ENCODE peak calls at places on chromosomes 5 and 9, in ten cellular contexts. Y is left ventricle myocardium inferior; M is Karpas-422; N is psoas muscle; G is IMR-90; T is HepG2; I is CD8-positive, alpha-beta T cell; L is aorta; U is Panc1; P is fibroblast of lung. C is an unnamed sample. For H3K36me3, the result is how much of the 10 kb centered on the place peaks cover.

GRCh38 chr5:176474476-176474875 is 26.3 kb downstream of the FAF2 start:
- DNase-seq in Y (no peak), M (no peak), N (no peak), G (peak), T (no peak), I (no peak), L (no peak), U (no peak), P (peak), C (no peak)

GRCh38 chr9:132242621-132243155 is 80.8 kb downstream of the NTNG2 start:
- DNase-seq in Y (no peak), M (no peak), N (peak), G (no peak), T (no peak), I (no peak), L (no peak), U (no peak), P (no peak), C (no peak)

GRCh38 chr5:159362190-159362589 is 31.9 kb upstream of the IL12B start:
- DNase-seq in Y (no peak), M (no peak), N (no peak), G (no peak), T (no peak), I (no peak), L (no peak), U (no peak), P (no peak), C (no peak)

GRCh38 chr5:162174358-162174757 is 106.8 kb downstream of the GABRG2 start:
- DNase-seq in Y (no peak), M (no peak), N (no peak), G (no peak), T (no peak), I (no peak), L (no peak), U (no peak), P (no peak), C (no peak)

GRCh38 chr5:173302546-173303155 is 25.6 kb downstream of the STC2 start:
- DNase-seq in Y (no peak), M (no peak), N (no peak), G (peak), T (peak), I (no peak), L (no peak), U (no peak), P (peak), C (peak)

GRCh38 chr9:134800791-134801339 is 79.7 kb upstream of the FCN2 start:
- DNase-seq in Y (peak), M (no peak), N (no peak), G (no peak), T (no peak), I (no peak), L (no peak), U (no peak), P (no peak), C (no peak)

GRCh38 chr5:150700298-150700599 is 613 bp downstream of the RBM22 start:
- DNase-seq in Y (no peak), M (peak), N (no peak), G (no peak), T (no peak), I (no peak), L (no peak), U (no peak), P (peak), C (no peak)

GRCh38 chr9:68711281-68711680 is 6.2 kb downstream of the PIP5K1B start:
- DNase-seq in Y (no peak), M (no peak), N (no peak), G (no peak), T (no peak), I (no peak), L (no peak), U (no peak), P (no peak), C (no peak)

GRCh38 chr5:137743031-137743640 is 7.2 kb upstream of the KLHL3 start:
- DNase-seq in Y (no peak), M (peak), N (no peak), G (peak), T (peak), I (peak), L (no peak), U (no peak), P (peak), C (peak)

GRCh38 chr5:17135050-17135449 is 82.4 kb upstream of the BASP1 start:
- DNase-seq in Y (no peak), M (no peak), N (no peak), G (no peak), T (no peak), I (no peak), L (no peak), U (no peak), P (no peak), C (no peak)

GRCh38 chr5:151151793-151152192 is 5.8 kb downstream of the ANXA6 start:
- DNase-seq in Y (no peak), M (peak), N (no peak), G (peak), T (no peak), I (no peak), L (peak), U (no peak), P (peak), C (no peak)

GRCh38 chr9:21906878-21907277 is 87.3 kb downstream of the CDKN2A start:
- DNase-seq in Y (no peak), M (no peak), N (no peak), G (peak), T (no peak), I (no peak), L (no peak), U (no peak), P (peak), C (no peak)

GRCh38 chr5:172383231-172383802 is 71.0 kb downstream of the SH3PXD2B start:
- DNase-seq in Y (no peak), M (no peak), N (no peak), G (peak), T (peak), I (no peak), L (no peak), U (peak), P (peak), C (peak)

GRCh38 chr5:7261049-7261448 is 134.9 kb upstream of the ADCY2 start:
- DNase-seq in Y (no peak), M (peak), N (no peak), G (no peak), T (peak), I (no peak), L (no peak), U (peak), P (peak), C (no peak)

GRCh38 chr9:83937861-83938455 is 16.7 kb upstream of the KIF27 start:
- DNase-seq in Y (no peak), M (peak), N (no peak), G (peak), T (peak), I (peak), L (no peak), U (no peak), P (peak), C (no peak)

GRCh38 chr5:137367951-137368350 is 131.2 kb downstream of the SPOCK1 start:
- DNase-seq in Y (no peak), M (no peak), N (no peak), G (no peak), T (no peak), I (no peak), L (no peak), U (no peak), P (no peak), C (no peak)

GRCh38 chr5:405421-405820 is 37.6 kb upstream of the EXOC3 start:
- DNase-seq in Y (no peak), M (no peak), N (peak), G (no peak), T (no peak), I (no peak), L (no peak), U (no peak), P (no peak), C (no peak)

GRCh38 chr5:84287964-84288363 is 96.7 kb downstream of the EDIL3 start:
- DNase-seq in Y (no peak), M (no peak), N (no peak), G (peak), T (no peak), I (no peak), L (no peak), U (no peak), P (peak), C (peak)

GRCh38 chr5:173771743-173772406 is 116.3 kb upstream of the CPEB4 start:
- DNase-seq in Y (no peak), M (no peak), N (no peak), G (no peak), T (no peak), I (no peak), L (no peak), U (no peak), P (no peak), C (no peak)

GRCh38 chr9:36987891-36988290 is 46.2 kb downstream of the PAX5 start:
- DNase-seq in Y (no peak), M (no peak), N (no peak), G (peak), T (no peak), I (no peak), L (no peak), U (no peak), P (peak), C (no peak)

GRCh38 chr5:5678909-5679308 is 256.4 kb downstream of the ICE1 start:
- DNase-seq in Y (peak), M (no peak), N (peak), G (no peak), T (no peak), I (no peak), L (no peak), U (no peak), P (no peak), C (peak)

GRCh38 chr5:5675511-5675910 is 253.0 kb downstream of the ICE1 start:
- DNase-seq in Y (no peak), M (no peak), N (no peak), G (no peak), T (no peak), I (no peak), L (no peak), U (no peak), P (no peak), C (no peak)

GRCh38 chr5:5671823-5672222 is 249.3 kb downstream of the ICE1 start:
- DNase-seq in Y (no peak), M (no peak), N (no peak), G (no peak), T (no peak), I (no peak), L (no peak), U (no peak), P (no peak), C (no peak)

GRCh38 chr5:5677738-5678137 is 255.3 kb downstream of the ICE1 start:
- DNase-seq in Y (no peak), M (no peak), N (no peak), G (no peak), T (no peak), I (no peak), L (no peak), U (no peak), P (no peak), C (no peak)

GRCh38 chr5:5676218-5676617 is 253.7 kb downstream of the ICE1 start:
- DNase-seq in Y (no peak), M (no peak), N (no peak), G (no peak), T (no peak), I (no peak), L (no peak), U (no peak), P (no peak), C (no peak)
- H3K36me3 ChIP-seq in Y (under half), M (under half), N (under half), G (under half), T (under half), I (under half), L (under half), U (under half), P (under half), C (under half)

GRCh38 chr9:106085479-106085878 is 391.1 kb downstream of the TMEM38B start:
- DNase-seq in Y (no peak), M (no peak), N (no peak), G (no peak), T (no peak), I (no peak), L (no peak), U (no peak), P (no peak), C (no peak)

DNA sequence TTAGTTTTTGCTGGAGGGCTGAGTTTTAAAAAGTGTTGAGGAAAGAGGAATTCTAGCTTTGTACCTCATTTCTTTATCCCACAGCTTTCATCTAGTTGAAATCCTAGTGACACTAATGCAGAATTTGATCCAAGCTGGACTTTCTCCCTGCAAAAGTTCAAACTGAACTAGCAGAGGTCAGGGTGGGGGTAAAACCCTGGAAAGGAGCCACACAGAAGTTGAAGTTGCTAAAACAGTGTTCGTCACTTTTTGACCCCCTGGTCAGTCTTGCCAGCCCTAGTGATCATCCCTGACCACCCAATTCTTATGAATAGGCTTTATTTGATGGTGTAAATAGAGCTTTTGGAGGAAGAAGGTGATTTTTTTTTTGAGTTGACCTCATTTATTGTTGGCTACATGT is 390.4 kb downstream of the TMEM38B start:
- DNase-seq in Y (no peak), M (no peak), N (no peak), G (no peak), T (no peak), I (no peak), L (no peak), U (no peak), P (no peak), C (no peak)
- H3K36me3 ChIP-seq in Y (under half), M (under half), N (under half), G (under half), T (under half), I (under half), L (under half), U (under half), P (under half), C (under half)

DNA sequence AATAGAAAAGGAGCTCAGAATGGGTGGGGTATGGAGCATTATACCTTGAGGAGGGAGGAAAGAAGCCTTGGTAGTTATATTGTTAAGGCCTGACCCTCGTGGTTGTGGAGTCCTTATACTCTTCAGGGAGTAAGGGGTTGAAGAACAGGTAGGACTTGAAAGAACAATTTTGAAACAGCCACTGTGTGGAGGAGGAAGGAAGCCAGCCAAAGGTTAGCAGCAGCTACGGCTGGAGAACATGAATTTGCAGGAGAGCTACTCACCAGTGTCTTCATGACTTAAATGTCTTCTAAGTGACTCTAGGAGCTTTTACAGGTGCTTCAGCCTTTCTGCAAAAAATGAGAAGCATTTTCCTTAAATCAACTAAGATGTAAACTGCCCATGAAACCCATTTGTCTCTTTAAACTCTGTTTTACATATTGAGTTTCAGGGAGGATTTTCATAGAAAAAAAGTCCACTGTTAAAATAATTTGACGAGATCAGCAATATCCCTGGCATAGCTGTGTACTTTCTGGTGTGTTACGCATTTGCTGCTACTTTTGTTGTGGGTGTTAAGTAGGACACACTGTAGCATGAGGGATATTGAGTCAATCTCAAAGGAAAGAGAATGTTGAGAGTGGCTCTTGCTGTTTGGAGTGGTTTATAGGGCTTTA is 110.6 kb upstream of the ELL2 start:
- DNase-seq in Y (no peak), M (peak), N (no peak), G (no peak), T (no peak), I (no peak), L (no peak), U (no peak), P (no peak), C (no peak)
- H3K36me3 ChIP-seq in Y (under half), M (under half), N (under half), G (under half), T (under half), I (under half), L (under half), U (under half), P (under half), C (under half)

DNA sequence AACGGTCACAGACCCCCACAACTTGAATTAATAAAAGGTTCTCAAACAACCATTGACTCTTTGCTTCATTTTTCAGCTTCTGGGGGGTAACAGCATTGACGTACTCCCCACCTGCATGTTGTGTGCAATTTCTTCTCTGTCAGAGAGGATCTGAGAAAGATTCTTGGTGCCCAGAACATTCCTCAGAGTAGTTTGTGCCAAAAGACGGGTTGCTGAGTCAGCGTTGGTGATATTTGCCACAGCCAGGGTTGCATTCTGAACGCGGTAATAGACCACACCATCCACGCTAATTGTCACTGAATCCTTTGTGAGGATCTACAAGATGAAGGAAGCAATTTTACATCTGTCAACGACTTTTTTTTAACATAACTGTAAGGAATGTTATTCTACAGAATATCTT is 21.0 kb downstream of the STOM start:
- DNase-seq in Y (no peak), M (no peak), N (no peak), G (no peak), T (no peak), I (no peak), L (no peak), U (no peak), P (peak), C (peak)
- H3K36me3 ChIP-seq in Y (half or more), M (under half), N (half or more), G (under half), T (under half), I (under half), L (under half), U (under half), P (under half), C (half or more)

DNA sequence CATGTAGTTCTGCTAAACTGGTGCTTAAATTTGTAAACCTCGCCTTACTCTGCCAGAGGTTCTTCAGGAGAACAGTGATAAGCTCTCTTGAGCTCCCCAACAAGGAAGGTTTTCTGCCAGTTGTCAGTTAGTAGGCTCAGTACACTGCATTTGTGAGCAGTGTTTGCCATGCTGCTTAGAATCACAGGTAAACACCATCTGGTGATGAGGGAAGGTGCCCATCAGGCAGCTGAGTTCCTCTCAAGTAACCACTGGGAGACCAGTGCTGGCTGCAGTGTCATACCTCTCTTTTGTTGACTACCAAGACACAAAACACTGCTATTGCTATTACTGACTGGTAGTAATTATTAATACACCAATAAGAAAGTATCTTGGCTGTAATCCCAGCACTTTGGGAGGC is 186.2 kb upstream of the OTULINL start:
- DNase-seq in Y (no peak), M (no peak), N (no peak), G (no peak), T (no peak), I (no peak), L (no peak), U (no peak), P (no peak), C (no peak)
- H3K36me3 ChIP-seq in Y (half or more), M (under half), N (half or more), G (half or more), T (under half), I (under half), L (under half), U (half or more), P (under half), C (half or more)

GRCh38 chr9:133347985-133348762 is at the start of the genes MED22 and RPL7A:
- DNase-seq in Y (peak), M (peak), N (peak), G (peak), T (peak), I (peak), L (peak), U (peak), P (peak), C (peak)
- H3K36me3 ChIP-seq in Y (half or more), M (under half), N (half or more), G (half or more), T (under half), I (under half), L (under half), U (under half), P (under half), C (half or more)

DNA sequence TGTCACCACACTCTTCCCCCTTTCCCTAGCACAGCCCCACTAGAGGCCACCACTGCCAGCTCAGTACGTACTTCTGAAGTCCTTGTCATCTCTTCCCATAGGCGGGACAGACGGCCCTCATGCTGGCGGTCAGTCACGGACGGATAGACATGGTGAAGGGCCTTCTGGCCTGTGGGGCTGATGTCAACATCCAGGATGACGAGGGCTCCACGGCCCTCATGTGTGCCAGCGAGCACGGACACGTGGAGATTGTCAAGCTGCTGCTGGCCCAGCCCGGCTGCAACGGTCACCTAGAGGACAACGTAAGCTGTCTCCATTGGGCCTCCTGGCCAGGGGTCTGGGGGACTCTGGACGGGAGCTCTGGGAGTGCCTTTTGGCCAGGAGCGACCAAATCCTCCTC is 99.4 kb upstream of the DMRT1 start:
- DNase-seq in Y (no peak), M (no peak), N (no peak), G (no peak), T (no peak), I (no peak), L (no peak), U (no peak), P (no peak), C (no peak)
- H3K36me3 ChIP-seq in Y (half or more), M (under half), N (half or more), G (half or more), T (half or more), I (under half), L (under half), U (under half), P (under half), C (half or more)

GRCh38 chr5:179131321-179131835 is 71.2 kb downstream of the ZNF354C start:
- DNase-seq in Y (no peak), M (no peak), N (no peak), G (no peak), T (no peak), I (no peak), L (no peak), U (no peak), P (no peak), C (no peak)
- H3K36me3 ChIP-seq in Y (under half), M (under half), N (under half), G (half or more), T (under half), I (under half), L (under half), U (under half), P (under half), C (half or more)

GRCh38 chr9:130206579-130206978 is 34.4 kb downstream of the NCS1 start:
- DNase-seq in Y (no peak), M (no peak), N (no peak), G (no peak), T (no peak), I (no peak), L (no peak), U (no peak), P (no peak), C (no peak)

GRCh38 chr9:130207241-130207992 is 35.2 kb downstream of the NCS1 start:
- DNase-seq in Y (no peak), M (no peak), N (no peak), G (no peak), T (no peak), I (no peak), L (peak), U (no peak), P (no peak), C (no peak)

GRCh38 chr9:130205912-130206311 is 33.7 kb downstream of the NCS1 start:
- DNase-seq in Y (no peak), M (no peak), N (no peak), G (no peak), T (no peak), I (no peak), L (no peak), U (no peak), P (no peak), C (no peak)

GRCh38 chr9:130204341-130204740 is 32.1 kb downstream of the NCS1 start:
- DNase-seq in Y (no peak), M (no peak), N (no peak), G (no peak), T (no peak), I (no peak), L (no peak), U (no peak), P (no peak), C (no peak)

GRCh38 chr9:130204981-130205380 is 32.8 kb downstream of the NCS1 start:
- DNase-seq in Y (no peak), M (no peak), N (no peak), G (no peak), T (no peak), I (no peak), L (no peak), U (no peak), P (no peak), C (no peak)
- H3K36me3 ChIP-seq in Y (under half), M (under half), N (under half), G (under half), T (under half), I (under half), L (under half), U (under half), P (under half), C (under half)

C was measured in MG63.